ENCODE peak calls at places on chromosomes 7 and 10, in four cellular contexts. R is K562, Y is A549, Q is GM12878. B is an unnamed sample.

GRCh38 chr10:110865184-110865803 is 6.4 kb upstream of the PDCD4 start:
- DNase-seq in Q (no peak), Y (peak), R (no peak), B (no peak)

GRCh38 chr10:104059364-104059763 is 26.3 kb downstream of the COL17A1 start:
- DNase-seq in Y (no peak), Q (no peak), R (no peak), B (no peak)

GRCh38 chr7:80018941-80019808 is 115.5 kb upstream of the GNAI1 start:
- DNase-seq in Q (no peak), R (peak), Y (peak), B (peak)

GRCh38 chr7:129789652-129790051 is 163.1 kb downstream of the UBE2H start:
- DNase-seq in Y (no peak), R (no peak), Q (no peak), B (no peak)

GRCh38 chr7:25781704-25782103 is 370.3 kb upstream of the NFE2L3 start:
- DNase-seq in Y (no peak), R (no peak), Q (no peak), B (no peak)

GRCh38 chr7:23679898-23680416 is at the start of gene FAM221A:
- DNase-seq in Q (peak), R (no peak), Y (peak), B (no peak)

GRCh38 chr7:31372538-31372937 is 32.0 kb upstream of the NEUROD6 start:
- DNase-seq in R (no peak), Y (no peak), Q (no peak), B (no peak)

GRCh38 chr7:155458317-155459132 is 596 bp downstream of the EN2 start:
- DNase-seq in R (no peak), Y (no peak), Q (no peak), B (no peak)

GRCh38 chr7:143510854-143511592 is 33.4 kb downstream of the TAS2R41 start:
- DNase-seq in Y (no peak), Q (no peak), R (no peak), B (no peak)

GRCh38 chr7:157409753-157410727 is 73.2 kb downstream of the DNAJB6 start:
- DNase-seq in Y (no peak), Q (no peak), R (no peak), B (no peak)

GRCh38 chr7:24971333-24972165 is 8.4 kb downstream of the OSBPL3 start:
- DNase-seq in Y (peak), Q (no peak), R (peak), B (peak)

GRCh38 chr7:132972745-132973144 is 109.1 kb downstream of the CHCHD3 start:
- DNase-seq in Y (no peak), Q (no peak), R (no peak), B (no peak)

GRCh38 chr10:10991144-10991543 is 26.5 kb upstream of the CELF2 start:
- DNase-seq in Q (no peak), R (no peak), Y (no peak), B (no peak)

GRCh38 chr7:143239822-143240221 is 18.0 kb downstream of the TAS2R40 start:
- DNase-seq in Y (no peak), R (no peak), Q (no peak), B (no peak)

GRCh38 chr7:3013975-3014792 is 29.5 kb downstream of the CARD11 start:
- DNase-seq in Q (no peak), R (no peak), Y (no peak), B (no peak)

GRCh38 chr10:110456046-110456445 is 41.7 kb upstream of the DUSP5 start:
- DNase-seq in Q (no peak), Y (peak), R (no peak), B (no peak)

GRCh38 chr10:76352300-76352699 is 920.9 kb downstream of the LRMDA start:
- DNase-seq in Y (peak), R (no peak), Q (no peak), B (no peak)

GRCh38 chr10:92696606-92697383 is 7.0 kb downstream of the HHEX start:
- DNase-seq in Q (no peak), R (peak), Y (peak), B (peak)
- TF ChIP-seq MYC in Q (no peak), R (peak), Y (no peak), B (no peak)

GRCh38 chr7:123876557-123877256 is 31.7 kb downstream of the HYAL4 start:
- DNase-seq in R (no peak), Q (no peak), Y (no peak), B (no peak)

GRCh38 chr7:123867220-123867619 is 22.3 kb downstream of the HYAL4 start:
- DNase-seq in Q (no peak), R (no peak), Y (no peak), B (no peak)

GRCh38 chr7:123872908-123873307 is 27.9 kb downstream of the HYAL4 start:
- DNase-seq in Q (no peak), Y (no peak), R (no peak), B (no peak)

DNA sequence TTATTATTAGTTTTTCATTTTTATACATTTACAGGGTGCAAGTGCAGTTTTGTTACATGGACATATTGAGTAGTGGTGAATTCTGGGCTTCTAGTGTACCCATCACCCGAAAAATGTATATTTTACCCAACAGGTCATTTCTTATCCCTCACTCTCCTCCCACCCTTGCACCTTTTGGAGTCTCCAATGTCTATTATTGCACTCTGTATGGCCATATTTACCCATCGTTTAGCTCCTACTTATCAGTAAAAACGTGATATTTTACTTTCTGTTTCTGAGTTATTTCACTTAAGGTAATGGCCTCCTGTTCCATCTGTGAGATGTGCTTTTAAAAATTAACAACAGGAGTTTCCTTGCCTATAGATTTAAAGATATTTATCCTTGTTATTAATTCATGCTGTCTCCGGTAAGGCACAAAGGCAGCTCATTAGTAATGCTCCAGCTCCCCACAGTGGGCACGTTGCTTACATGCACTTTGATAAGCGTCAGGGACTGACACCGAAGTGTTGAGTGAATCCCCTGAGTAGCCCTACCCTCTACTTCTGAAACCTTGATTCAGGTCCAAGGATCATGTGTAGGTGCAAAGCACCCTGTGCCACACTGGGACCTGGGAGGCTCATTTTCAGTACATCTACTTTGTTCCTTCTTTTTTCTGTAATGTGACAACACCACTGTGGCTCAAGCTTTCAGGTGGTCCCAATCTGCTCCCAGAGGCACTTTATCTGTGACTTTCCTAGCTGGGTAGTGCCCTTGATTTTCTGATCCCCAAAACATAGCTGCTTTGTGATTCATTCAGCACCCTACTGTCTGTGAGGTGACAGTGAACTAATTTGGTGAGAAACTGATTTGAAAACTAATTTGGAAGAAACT is 27.3 kb downstream of the HYAL4 start:
- DNase-seq in Q (no peak), Y (peak), R (no peak), B (peak)
- TF ChIP-seq CHD4 in Q (no peak), Y (no peak), R (no peak), B (no peak)

DNA sequence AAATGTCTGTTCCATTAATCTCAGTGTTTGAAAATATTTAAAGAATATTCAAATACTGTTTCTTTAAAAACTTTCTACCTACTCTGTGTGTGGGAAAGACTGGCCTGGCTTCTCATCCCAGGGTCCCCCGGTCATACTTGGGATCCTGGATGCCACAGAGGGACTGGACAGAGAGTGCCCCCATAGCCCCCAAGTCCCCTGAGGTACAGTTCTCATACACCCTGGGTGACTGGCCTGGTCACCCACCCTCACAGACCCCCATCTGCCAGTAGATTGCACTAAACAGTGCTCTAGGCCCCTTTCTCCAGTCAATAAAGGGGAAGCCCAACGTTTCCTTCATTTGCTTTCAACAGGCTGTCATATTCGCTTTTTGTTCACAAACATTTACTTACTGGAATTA is 3.0 kb downstream of the TMEM273 start:
- DNase-seq in Q (no peak), Y (no peak), R (no peak), B (no peak)
- TF ChIP-seq MYC in Q (no peak), Y (no peak), R (no peak), B (no peak)

GRCh38 chr7:151832656-151833055 is 44.3 kb downstream of the PRKAG2 start:
- DNase-seq in Q (no peak), Y (no peak), R (no peak), B (no peak)
- TF ChIP-seq CHD4 in Q (no peak), Y (no peak), R (no peak), B (no peak)

B was measured in HepG2.